ENCODE peak calls at places on chromosomes 5 and 9, in four cellular contexts. Y is AG09309, M is progenitor cell of endocrine pancreas, G is cardiac fibroblast. J is an unnamed sample.

GRCh38 chr9:98010450-98010849 is 27.3 kb downstream of the ANP32B start:
- DNase-seq in Y (no peak), G (peak), M (no peak), J (no peak)

GRCh38 chr9:131668057-131668438 is 71.8 kb downstream of the RAPGEF1 start:
- DNase-seq in G (no peak), M (no peak), Y (no peak), J (no peak)

GRCh38 chr9:88534456-88535225 is at the start of gene NXNL2:
- DNase-seq in G (peak), M (peak), Y (no peak), J (peak)

GRCh38 chr5:133727636-133728035 is 115.3 kb upstream of the FSTL4 start:
- DNase-seq in G (no peak), Y (no peak), M (no peak), J (no peak)

GRCh38 chr5:31935702-31936347 is 238.3 kb downstream of the GOLPH3 start:
- DNase-seq in G (peak), M (no peak), Y (no peak), J (no peak)

GRCh38 chr5:172188893-172189692 is 1.1 kb upstream of the STK10 start:
- DNase-seq in M (no peak), G (no peak), Y (no peak), J (peak)

GRCh38 chr9:127897194-127897692 is 2.2 kb downstream of the ST6GALNAC6 start:
- DNase-seq in M (peak), Y (no peak), G (peak), J (peak)

GRCh38 chr5:149452007-149452664 is 73.0 kb upstream of the IL17B start:
- DNase-seq in G (peak), Y (no peak), M (peak), J (peak)

GRCh38 chr5:74501674-74502478 is 138.7 kb downstream of the ENC1 start:
- DNase-seq in G (no peak), Y (no peak), M (no peak), J (no peak)

GRCh38 chr5:99019812-99020697 is 91.2 kb upstream of the CHD1 start:
- DNase-seq in M (no peak), Y (peak), G (peak), J (no peak)

GRCh38 chr9:137550958-137551655 is 572 bp upstream of the MRPL41 start:
- DNase-seq in M (peak), G (no peak), Y (no peak), J (no peak)

GRCh38 chr9:134698587-134699342 is 57.2 kb downstream of the COL5A1 start:
- DNase-seq in G (peak), Y (no peak), M (peak), J (peak)

GRCh38 chr5:73311291-73312110 is 137.1 kb downstream of the FOXD1 start:
- DNase-seq in Y (peak), G (peak), M (no peak), J (peak)

GRCh38 chr5:136143763-136144162 is 11.1 kb downstream of the SMAD5 start:
- DNase-seq in Y (no peak), M (no peak), G (no peak), J (no peak)

GRCh38 chr9:120531683-120532300 is 48.2 kb downstream of the CDK5RAP2 start:
- DNase-seq in M (no peak), Y (no peak), G (peak), J (no peak)

GRCh38 chr5:139277171-139277570 is 16.4 kb upstream of the MATR3 start:
- DNase-seq in Y (no peak), M (no peak), G (no peak), J (no peak)